ENCODE peak calls at places on chromosome 7, in four cellular contexts. M is brain microvascular endothelial cell, J is fibroblast of pulmonary artery, S is A549. G is an unnamed sample.

GRCh38 chr7:129245533-129245932 is 20.7 kb downstream of the AHCYL2 start:
- DNase-seq in M (no peak), S (no peak), J (no peak), G (no peak)

GRCh38 chr7:52502281-52502680 is 533.2 kb upstream of the POM121L12 start:
- DNase-seq in M (no peak), J (no peak), S (no peak), G (no peak)

GRCh38 chr7:18421297-18422004 is 74.1 kb upstream of the HDAC9 start:
- DNase-seq in M (no peak), S (no peak), J (no peak), G (no peak)

GRCh38 chr7:46741924-46742607 is 821.0 kb upstream of the IGFBP3 start:
- DNase-seq in J (no peak), S (no peak), M (no peak), G (no peak)

GRCh38 chr7:7228967-7229366 is 46.6 kb downstream of the C1GALT1 start:
- DNase-seq in M (no peak), S (no peak), J (no peak), G (no peak)

GRCh38 chr7:150737265-150738055 is at the start of gene GIMAP5:
- DNase-seq in J (no peak), S (no peak), M (no peak), G (no peak)

GRCh38 chr7:70410134-70410750 is 721.7 kb upstream of the GALNT17 start:
- DNase-seq in J (no peak), S (no peak), M (no peak), G (no peak)

GRCh38 chr7:43872401-43873165 is 3.3 kb upstream of the MRPS24 start:
- DNase-seq in S (no peak), J (peak; percentile 77), M (peak; percentile 76), G (no peak)

GRCh38 chr7:79610905-79611304 is 157.4 kb upstream of the MAGI2 start:
- DNase-seq in S (no peak), J (peak; percentile 74), M (no peak), G (no peak)

GRCh38 chr7:132084776-132085388 is 491.4 kb downstream of the PLXNA4 start:
- DNase-seq in S (no peak), J (peak; percentile 28), M (no peak), G (no peak)

GRCh38 chr7:92698237-92698841 is 108.1 kb upstream of the FAM133B start:
- DNase-seq in J (peak; percentile 95), S (peak; percentile 34), M (peak; percentile 80), G (peak; percentile 74)

GRCh38 chr7:55202150-55202913 is 162.8 kb upstream of the LANCL2 start:
- DNase-seq in S (no peak), M (no peak), J (no peak), G (no peak)

GRCh38 chr7:149456770-149457421 is 4.0 kb downstream of the ZNF777 start:
- DNase-seq in S (no peak), M (no peak), J (no peak), G (no peak)

GRCh38 chr7:45138433-45139267 is 18.9 kb upstream of the RAMP3 start:
- DNase-seq in S (no peak), J (no peak), M (no peak), G (no peak)

GRCh38 chr7:139838276-139838675 is 9.2 kb downstream of the TBXAS1 start:
- DNase-seq in S (no peak), J (no peak), M (no peak), G (no peak)

GRCh38 chr7:133358728-133359127 is 105.8 kb downstream of the EXOC4 start:
- DNase-seq in J (peak; percentile 42), S (no peak), M (peak; percentile 29), G (no peak)

GRCh38 chr7:12518920-12519681 is 51.4 kb upstream of the SCIN start:
- DNase-seq in M (no peak), S (peak; percentile 20), J (peak; percentile 9), G (peak; percentile 46)

GRCh38 chr7:128838109-128838779 is 8.0 kb downstream of the FLNC start:
- DNase-seq in M (no peak), S (no peak), J (no peak), G (no peak)

GRCh38 chr7:2609001-2609411 is 22.8 kb upstream of the TTYH3 start:
- DNase-seq in J (peak; percentile 67), S (peak; percentile 59), M (no peak), G (no peak)

GRCh38 chr7:47501406-47501805 is 80.5 kb downstream of the TNS3 start:
- DNase-seq in M (peak; percentile 97), S (no peak), J (peak; percentile 91), G (no peak)

GRCh38 chr7:33825644-33826043 is 79.7 kb upstream of the BMPER start:
- DNase-seq in J (no peak), S (no peak), M (no peak), G (no peak)

GRCh38 chr7:23930312-23930711 is 220.3 kb downstream of the STK31 start:
- DNase-seq in S (no peak), M (no peak), J (no peak), G (no peak)

GRCh38 chr7:137354361-137354760 is 10.8 kb upstream of the PTN start:
- DNase-seq in M (peak; percentile 33), J (peak; percentile 73), S (no peak), G (peak; percentile 40)

GRCh38 chr7:4650471-4651047 is 31.5 kb upstream of the FOXK1 start:
- DNase-seq in M (no peak), S (no peak), J (peak; percentile 72), G (no peak)

GRCh38 chr7:139046143-139046542 is 10.3 kb upstream of the ZC3HAV1L start:
- DNase-seq in S (no peak), M (no peak), J (no peak), G (no peak)

GRCh38 chr7:142002179-142002578 is 6.5 kb downstream of the MGAM start:
- DNase-seq in S (no peak), M (no peak), J (no peak), G (no peak)

GRCh38 chr7:4753610-4754432 is 21.6 kb upstream of the AP5Z1 start:
- DNase-seq in M (no peak), J (peak; percentile 58), S (peak; percentile 90), G (peak; percentile 96)

GRCh38 chr7:101635484-101635883 is 6.4 kb upstream of the MYL10 start:
- DNase-seq in J (no peak), M (no peak), S (no peak), G (no peak)

GRCh38 chr7:78496226-78496625 is 697.7 kb downstream of the PHTF2 start:
- DNase-seq in J (no peak), M (no peak), S (no peak), G (no peak)

GRCh38 chr7:127392182-127392565 is 334 bp downstream of the ZNF800 start:
- DNase-seq in M (peak; percentile 25), S (peak; percentile 16), J (peak; percentile 64), G (peak; percentile 68)

GRCh38 chr7:28180364-28181147 is at the start of gene JAZF1:
- DNase-seq in S (peak; percentile 37), M (no peak), J (peak; percentile 49), G (peak; percentile 52)

GRCh38 chr7:102286237-102287081 is at the start of gene SH2B2:
- DNase-seq in J (peak; percentile 78), M (peak; percentile 27), S (no peak), G (peak; percentile 52)

GRCh38 chr7:84675633-84676034 is 481.0 kb upstream of the SEMA3A start:
- DNase-seq in M (no peak), J (no peak), S (no peak), G (peak; percentile 25)

GRCh38 chr7:111401516-111401915 is 160.8 kb downstream of the IMMP2L start:
- DNase-seq in J (no peak), S (no peak), M (no peak), G (no peak)

GRCh38 chr7:142806957-142807356 is 36.2 kb downstream of the PRSS2 start:
- DNase-seq in M (no peak), J (no peak), S (no peak), G (no peak)

GRCh38 chr7:40232242-40232929 is 97.6 kb downstream of the SUGCT start:
- DNase-seq in J (peak; percentile 88), S (peak; percentile 21), M (peak; percentile 74), G (peak; percentile 57)

GRCh38 chr7:95623788-95624187 is 27.5 kb upstream of the PDK4 start:
- DNase-seq in S (no peak), M (no peak), J (no peak), G (no peak)
- TF ChIP-seq CTCF in S (no peak), M (no peak), J (no peak), G (no peak)

DNA sequence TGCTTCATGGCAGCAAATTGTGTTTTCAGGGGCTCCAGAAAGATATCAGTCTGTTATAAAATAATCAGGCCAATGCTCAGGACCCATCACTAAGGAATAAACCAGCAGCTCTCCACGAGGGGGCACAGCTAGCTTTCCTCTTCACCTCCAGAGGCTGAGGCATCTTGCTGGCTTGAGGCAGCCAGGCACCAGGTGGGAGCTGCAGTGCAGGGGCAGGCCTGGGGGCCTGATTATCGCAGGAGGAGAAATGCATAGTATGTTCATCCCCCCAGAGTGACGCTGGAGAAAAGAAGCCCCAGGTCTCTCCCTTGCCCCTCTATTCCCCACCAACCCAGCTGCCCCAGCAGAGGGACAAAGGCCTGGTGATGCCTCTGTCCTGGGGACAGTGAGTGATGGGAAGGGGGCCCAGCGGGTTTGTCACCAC is 128.3 kb upstream of the FAM20C start:
- DNase-seq in S (peak; percentile 18), M (peak; percentile 70), J (peak; percentile 82), G (peak; percentile 84)
- TF ChIP-seq CTCF in S (peak; percentile 56), M (peak; percentile 82), J (peak; percentile 73), G (peak; percentile 77)

DNA sequence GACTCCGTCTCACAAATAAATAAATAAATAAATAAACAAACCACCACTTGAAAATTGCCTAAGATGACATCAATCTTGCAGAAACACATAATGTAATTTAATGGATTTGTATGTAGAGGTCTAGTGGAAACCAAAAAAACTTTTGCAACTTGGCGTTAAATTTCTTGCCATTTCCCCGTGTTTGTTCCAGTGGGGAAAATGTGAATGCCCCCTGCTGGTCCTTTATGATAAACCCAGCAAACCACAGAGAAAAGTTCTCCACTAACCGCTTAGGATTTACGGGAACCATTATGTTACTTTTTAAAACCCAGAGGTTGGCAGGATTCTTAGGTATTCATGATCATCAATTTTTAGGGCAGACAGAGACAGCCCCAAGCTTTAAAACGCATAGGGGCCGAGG is 32.5 kb downstream of the LAMB4 start:
- DNase-seq in S (peak; percentile 55), M (no peak), J (peak; percentile 41), G (peak; percentile 34)
- TF ChIP-seq CTCF in S (peak; percentile 82), M (peak; percentile 50), J (peak; percentile 34), G (peak; percentile 20)

GRCh38 chr7:157474685-157475084 is 137.9 kb downstream of the DNAJB6 start:
- DNase-seq in S (peak; percentile 41), J (peak; percentile 13), M (no peak), G (peak; percentile 32)
- TF ChIP-seq CTCF in S (peak; percentile 5), J (peak; percentile 19), M (peak; percentile 51), G (no peak)

DNA sequence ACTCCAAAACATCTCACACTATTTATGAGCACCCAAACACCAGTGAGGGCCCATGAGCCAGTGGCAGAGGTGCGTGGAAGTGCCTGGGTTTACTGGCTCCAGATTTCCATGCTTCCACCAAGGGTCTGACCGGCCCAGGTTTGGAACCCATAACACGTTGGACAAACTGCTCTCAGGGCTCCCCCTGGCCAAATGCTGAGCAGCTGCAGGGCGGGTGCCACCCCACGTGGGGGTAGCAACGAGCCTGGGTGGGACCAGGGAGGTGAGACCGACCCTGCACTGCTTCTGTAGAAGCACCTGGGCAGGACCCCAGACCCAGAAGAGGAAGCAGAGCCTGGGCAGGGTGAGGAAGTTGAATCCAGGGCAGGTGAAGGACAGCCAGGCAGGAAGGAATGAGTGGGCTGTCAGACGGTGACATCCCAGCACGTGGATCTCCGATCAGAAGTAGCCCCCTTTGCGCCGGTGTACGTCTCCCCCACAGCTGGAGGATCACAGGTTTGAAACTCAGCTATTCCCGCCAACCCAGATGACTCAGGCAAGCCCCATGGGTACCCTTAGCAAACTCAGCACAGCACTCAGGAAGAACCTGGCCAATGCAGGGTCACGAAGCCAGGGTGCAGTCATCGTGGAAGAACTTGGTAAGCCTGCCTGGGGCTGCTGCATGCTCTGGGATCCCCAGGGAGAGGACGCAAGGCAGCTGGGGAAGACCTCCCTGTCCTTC is 100.4 kb upstream of the DDC start:
- DNase-seq in J (peak; percentile 13), M (peak; percentile 41), S (no peak), G (no peak)
- TF ChIP-seq CTCF in J (no peak), M (peak; percentile 27), S (no peak), G (no peak)